ENCODE peak calls at places on chromosomes 5 and 9, in six cellular contexts. One of them, this sample, is unnamed.

GRCh38 chr9:98040212-98040611 is 16.3 kb upstream of the NANS start:
- DNase-seq in pancreas: no peak
- DNase-seq in psoas muscle: no peak
- DNase-seq in stimulated activated naive B cell treated with anti-CD40 and anti-IgM and Interleukin-4, amounts not matched to agents 10 μg/mL and 1 μg/mL and 100 μg/mL, for 72 hours: no peak
- DNase-seq in SW480: no peak
- DNase-seq in posterior vena cava: no peak
- DNase-seq in this sample: no peak

GRCh38 chr5:133848306-133848924 is 120.0 kb downstream of the C5orf15 start:
- DNase-seq in SW480: peak
- DNase-seq in posterior vena cava: no peak
- DNase-seq in psoas muscle: no peak
- DNase-seq in stimulated activated naive B cell treated with anti-CD40 and anti-IgM and Interleukin-4, amounts not matched to agents 10 μg/mL and 1 μg/mL and 100 μg/mL, for 72 hours: no peak
- DNase-seq in pancreas: no peak
- DNase-seq in this sample: no peak

GRCh38 chr5:179404321-179405053 is 59.2 kb upstream of the ADAMTS2 start:
- DNase-seq in stimulated activated naive B cell treated with anti-CD40 and anti-IgM and Interleukin-4, amounts not matched to agents 10 μg/mL and 1 μg/mL and 100 μg/mL, for 72 hours: no peak
- DNase-seq in pancreas: no peak
- DNase-seq in posterior vena cava: peak
- DNase-seq in SW480: no peak
- DNase-seq in psoas muscle: no peak
- DNase-seq in this sample: peak

GRCh38 chr5:137036630-137037029 is 462.5 kb downstream of the SPOCK1 start:
- DNase-seq in psoas muscle: no peak
- DNase-seq in posterior vena cava: no peak
- DNase-seq in pancreas: no peak
- DNase-seq in SW480: no peak
- DNase-seq in stimulated activated naive B cell treated with anti-CD40 and anti-IgM and Interleukin-4, amounts not matched to agents 10 μg/mL and 1 μg/mL and 100 μg/mL, for 72 hours: no peak
- DNase-seq in this sample: no peak

GRCh38 chr5:66897355-66897754 is 299.2 kb downstream of the CD180 start:
- DNase-seq in posterior vena cava: no peak
- DNase-seq in pancreas: no peak
- DNase-seq in stimulated activated naive B cell treated with anti-CD40 and anti-IgM and Interleukin-4, amounts not matched to agents 10 μg/mL and 1 μg/mL and 100 μg/mL, for 72 hours: no peak
- DNase-seq in SW480: no peak
- DNase-seq in psoas muscle: no peak
- DNase-seq in this sample: peak

GRCh38 chr9:16485155-16485554 is 385.3 kb downstream of the BNC2 start:
- DNase-seq in SW480: no peak
- DNase-seq in psoas muscle: no peak
- DNase-seq in stimulated activated naive B cell treated with anti-CD40 and anti-IgM and Interleukin-4, amounts not matched to agents 10 μg/mL and 1 μg/mL and 100 μg/mL, for 72 hours: no peak
- DNase-seq in posterior vena cava: no peak
- DNase-seq in pancreas: no peak
- DNase-seq in this sample: no peak

GRCh38 chr5:52870448-52870847 is 82.7 kb downstream of the ITGA1 start:
- DNase-seq in posterior vena cava: no peak
- DNase-seq in psoas muscle: no peak
- DNase-seq in stimulated activated naive B cell treated with anti-CD40 and anti-IgM and Interleukin-4, amounts not matched to agents 10 μg/mL and 1 μg/mL and 100 μg/mL, for 72 hours: no peak
- DNase-seq in pancreas: no peak
- DNase-seq in SW480: no peak
- DNase-seq in this sample: peak

GRCh38 chr9:14747116-14747515 is 24.6 kb upstream of the CER1 start:
- DNase-seq in posterior vena cava: no peak
- DNase-seq in pancreas: no peak
- DNase-seq in SW480: no peak
- DNase-seq in stimulated activated naive B cell treated with anti-CD40 and anti-IgM and Interleukin-4, amounts not matched to agents 10 μg/mL and 1 μg/mL and 100 μg/mL, for 72 hours: no peak
- DNase-seq in psoas muscle: no peak
- DNase-seq in this sample: no peak

GRCh38 chr5:102668220-102668930 is 86.7 kb upstream of the PAM start:
- DNase-seq in SW480: no peak
- DNase-seq in pancreas: no peak
- DNase-seq in posterior vena cava: no peak
- DNase-seq in psoas muscle: no peak
- DNase-seq in stimulated activated naive B cell treated with anti-CD40 and anti-IgM and Interleukin-4, amounts not matched to agents 10 μg/mL and 1 μg/mL and 100 μg/mL, for 72 hours: no peak
- DNase-seq in this sample: no peak

GRCh38 chr9:138045541-138046490 is 168.2 kb downstream of the CACNA1B start:
- DNase-seq in psoas muscle: peak
- DNase-seq in posterior vena cava: peak
- DNase-seq in stimulated activated naive B cell treated with anti-CD40 and anti-IgM and Interleukin-4, amounts not matched to agents 10 μg/mL and 1 μg/mL and 100 μg/mL, for 72 hours: no peak
- DNase-seq in pancreas: no peak
- DNase-seq in SW480: no peak
- DNase-seq in this sample: no peak

GRCh38 chr5:115402822-115403577 is 106.5 kb upstream of the CCDC112 start:
- DNase-seq in psoas muscle: no peak
- DNase-seq in SW480: no peak
- DNase-seq in posterior vena cava: no peak
- DNase-seq in pancreas: no peak
- DNase-seq in stimulated activated naive B cell treated with anti-CD40 and anti-IgM and Interleukin-4, amounts not matched to agents 10 μg/mL and 1 μg/mL and 100 μg/mL, for 72 hours: no peak
- DNase-seq in this sample: no peak

GRCh38 chr5:35120745-35121144 is 73.0 kb upstream of the AGXT2 start:
- DNase-seq in psoas muscle: no peak
- DNase-seq in posterior vena cava: no peak
- DNase-seq in stimulated activated naive B cell treated with anti-CD40 and anti-IgM and Interleukin-4, amounts not matched to agents 10 μg/mL and 1 μg/mL and 100 μg/mL, for 72 hours: no peak
- DNase-seq in SW480: no peak
- DNase-seq in pancreas: no peak
- DNase-seq in this sample: no peak

GRCh38 chr5:132871459-132871858 is 2.0 kb upstream of the LEAP2 start:
- DNase-seq in stimulated activated naive B cell treated with anti-CD40 and anti-IgM and Interleukin-4, amounts not matched to agents 10 μg/mL and 1 μg/mL and 100 μg/mL, for 72 hours: no peak
- DNase-seq in psoas muscle: no peak
- DNase-seq in posterior vena cava: no peak
- DNase-seq in SW480: no peak
- DNase-seq in pancreas: no peak
- DNase-seq in this sample: no peak

GRCh38 chr5:93252165-93252564 is 328.9 kb downstream of the NR2F1-AS1 start:
- DNase-seq in SW480: no peak
- DNase-seq in stimulated activated naive B cell treated with anti-CD40 and anti-IgM and Interleukin-4, amounts not matched to agents 10 μg/mL and 1 μg/mL and 100 μg/mL, for 72 hours: no peak
- DNase-seq in pancreas: no peak
- DNase-seq in posterior vena cava: no peak
- DNase-seq in psoas muscle: no peak
- DNase-seq in this sample: peak

GRCh38 chr9:38359689-38360385 is 32.7 kb upstream of the ALDH1B1 start:
- DNase-seq in pancreas: no peak
- DNase-seq in psoas muscle: no peak
- DNase-seq in stimulated activated naive B cell treated with anti-CD40 and anti-IgM and Interleukin-4, amounts not matched to agents 10 μg/mL and 1 μg/mL and 100 μg/mL, for 72 hours: no peak
- DNase-seq in SW480: no peak
- DNase-seq in posterior vena cava: no peak
- DNase-seq in this sample: no peak

GRCh38 chr5:32812399-32812798 is 101.3 kb downstream of the NPR3 start:
- DNase-seq in psoas muscle: no peak
- DNase-seq in posterior vena cava: no peak
- DNase-seq in pancreas: no peak
- DNase-seq in SW480: no peak
- DNase-seq in stimulated activated naive B cell treated with anti-CD40 and anti-IgM and Interleukin-4, amounts not matched to agents 10 μg/mL and 1 μg/mL and 100 μg/mL, for 72 hours: no peak
- DNase-seq in this sample: no peak

GRCh38 chr5:33854733-33855151 is 37.0 kb downstream of the ADAMTS12 start:
- DNase-seq in psoas muscle: no peak
- DNase-seq in pancreas: no peak
- DNase-seq in posterior vena cava: peak
- DNase-seq in SW480: no peak
- DNase-seq in stimulated activated naive B cell treated with anti-CD40 and anti-IgM and Interleukin-4, amounts not matched to agents 10 μg/mL and 1 μg/mL and 100 μg/mL, for 72 hours: no peak
- DNase-seq in this sample: no peak

GRCh38 chr5:6831678-6832077 is 118.4 kb downstream of the TENT4A start:
- DNase-seq in stimulated activated naive B cell treated with anti-CD40 and anti-IgM and Interleukin-4, amounts not matched to agents 10 μg/mL and 1 μg/mL and 100 μg/mL, for 72 hours: no peak
- DNase-seq in psoas muscle: no peak
- DNase-seq in posterior vena cava: no peak
- DNase-seq in pancreas: no peak
- DNase-seq in SW480: no peak
- DNase-seq in this sample: no peak

GRCh38 chr5:134118212-134118611 is 3.7 kb downstream of the TCF7 start:
- DNase-seq in stimulated activated naive B cell treated with anti-CD40 and anti-IgM and Interleukin-4, amounts not matched to agents 10 μg/mL and 1 μg/mL and 100 μg/mL, for 72 hours: no peak
- DNase-seq in SW480: no peak
- DNase-seq in posterior vena cava: no peak
- DNase-seq in pancreas: no peak
- DNase-seq in psoas muscle: no peak
- DNase-seq in this sample: no peak

GRCh38 chr9:111483862-111484563 is at the start of gene ECPAS:
- DNase-seq in pancreas: peak
- DNase-seq in stimulated activated naive B cell treated with anti-CD40 and anti-IgM and Interleukin-4, amounts not matched to agents 10 μg/mL and 1 μg/mL and 100 μg/mL, for 72 hours: peak
- DNase-seq in posterior vena cava: peak
- DNase-seq in SW480: peak
- DNase-seq in psoas muscle: peak
- DNase-seq in this sample: peak

GRCh38 chr9:117704597-117704996 is 394 bp downstream of the TLR4 start:
- DNase-seq in psoas muscle: no peak
- DNase-seq in SW480: peak
- DNase-seq in stimulated activated naive B cell treated with anti-CD40 and anti-IgM and Interleukin-4, amounts not matched to agents 10 μg/mL and 1 μg/mL and 100 μg/mL, for 72 hours: no peak
- DNase-seq in posterior vena cava: no peak
- DNase-seq in pancreas: no peak
- DNase-seq in this sample: no peak

GRCh38 chr5:5644249-5644648 is 221.8 kb downstream of the ICE1 start:
- DNase-seq in SW480: no peak
- DNase-seq in stimulated activated naive B cell treated with anti-CD40 and anti-IgM and Interleukin-4, amounts not matched to agents 10 μg/mL and 1 μg/mL and 100 μg/mL, for 72 hours: no peak
- DNase-seq in pancreas: no peak
- DNase-seq in posterior vena cava: no peak
- DNase-seq in psoas muscle: no peak
- DNase-seq in this sample: no peak

GRCh38 chr5:41418220-41419031 is 92.0 kb downstream of the PLCXD3 start:
- DNase-seq in posterior vena cava: no peak
- DNase-seq in stimulated activated naive B cell treated with anti-CD40 and anti-IgM and Interleukin-4, amounts not matched to agents 10 μg/mL and 1 μg/mL and 100 μg/mL, for 72 hours: no peak
- DNase-seq in pancreas: no peak
- DNase-seq in SW480: no peak
- DNase-seq in psoas muscle: no peak
- DNase-seq in this sample: no peak

GRCh38 chr5:55857247-55857640 is 6.1 kb downstream of the IL31RA start:
- DNase-seq in stimulated activated naive B cell treated with anti-CD40 and anti-IgM and Interleukin-4, amounts not matched to agents 10 μg/mL and 1 μg/mL and 100 μg/mL, for 72 hours: no peak
- DNase-seq in psoas muscle: no peak
- DNase-seq in SW480: no peak
- DNase-seq in posterior vena cava: no peak
- DNase-seq in pancreas: no peak
- DNase-seq in this sample: no peak

GRCh38 chr5:138504799-138505198 is 38.2 kb downstream of the ETF1 start:
- DNase-seq in SW480: no peak
- DNase-seq in posterior vena cava: no peak
- DNase-seq in psoas muscle: no peak
- DNase-seq in pancreas: peak
- DNase-seq in stimulated activated naive B cell treated with anti-CD40 and anti-IgM and Interleukin-4, amounts not matched to agents 10 μg/mL and 1 μg/mL and 100 μg/mL, for 72 hours: no peak
- DNase-seq in this sample: no peak

GRCh38 chr9:31335529-31336234 is 1048.8 kb upstream of the ACO1 start:
- DNase-seq in SW480: no peak
- DNase-seq in stimulated activated naive B cell treated with anti-CD40 and anti-IgM and Interleukin-4, amounts not matched to agents 10 μg/mL and 1 μg/mL and 100 μg/mL, for 72 hours: no peak
- DNase-seq in pancreas: no peak
- DNase-seq in psoas muscle: no peak
- DNase-seq in posterior vena cava: no peak
- DNase-seq in this sample: no peak

GRCh38 chr5:125896381-125896780 is 526.8 kb upstream of the GRAMD2B start:
- DNase-seq in psoas muscle: no peak
- DNase-seq in posterior vena cava: no peak
- DNase-seq in stimulated activated naive B cell treated with anti-CD40 and anti-IgM and Interleukin-4, amounts not matched to agents 10 μg/mL and 1 μg/mL and 100 μg/mL, for 72 hours: no peak
- DNase-seq in SW480: no peak
- DNase-seq in pancreas: no peak
- DNase-seq in this sample: no peak